ENCODE peak calls at places on chromosomes 16 and 17, in ten cellular contexts. K is sigmoid colon; V is activated CD4-positive, alpha-beta memory T cell treated with anti-CD3 and anti-CD28 coated beads for 36 hours; R is NCI-H1694; H is testis; G is SK-N-SH; T is fibroblast of pulmonary artery; Y is activated CD8-positive, alpha-beta memory T cell treated with anti-CD3 and anti-CD28 coated beads for 48 hours; I is AG20443; C is NCI-H1105 treated with DMSO at 0.1 percent for 48 hours. F is an unnamed sample.

GRCh38 chr16:23081675-23082119 is 67.6 kb downstream of the USP31 start:
- DNase-seq in K (no peak), V (no peak), R (no peak), H (peak), G (peak), T (peak), Y (no peak), I (peak), C (no peak), F (peak)

GRCh38 chr17:39621523-39622379 is 5.0 kb upstream of the PPP1R1B start:
- DNase-seq in K (peak), V (peak), R (peak), H (peak), G (peak), T (peak), Y (peak), I (peak), C (peak), F (peak)

GRCh38 chr16:66662445-66663194 is 33.9 kb downstream of the CMTM4 start:
- DNase-seq in K (no peak), V (no peak), R (no peak), H (peak), G (peak), T (peak), Y (no peak), I (peak), C (no peak), F (no peak)

GRCh38 chr16:10961231-10961630 is 16.9 kb downstream of the CLEC16A start:
- DNase-seq in K (peak), V (peak), R (no peak), H (no peak), G (no peak), T (peak), Y (no peak), I (peak), C (no peak), F (no peak)

GRCh38 chr16:67108489-67108888 is 1.3 kb upstream of the PHAF1 start:
- DNase-seq in K (no peak), V (no peak), R (no peak), H (no peak), G (no peak), T (no peak), Y (no peak), I (no peak), C (no peak), F (no peak)

GRCh38 chr16:86384980-86385379 is 125.3 kb upstream of the FOXF1 start:
- DNase-seq in K (no peak), V (no peak), R (no peak), H (no peak), G (no peak), T (no peak), Y (no peak), I (no peak), C (no peak), F (no peak)

GRCh38 chr17:38571833-38572274 is 33.9 kb downstream of the SRCIN1 start:
- DNase-seq in K (no peak), V (no peak), R (no peak), H (no peak), G (peak), T (no peak), Y (no peak), I (no peak), C (no peak), F (no peak)

GRCh38 chr16:89195521-89196171 is 4.7 kb downstream of the SLC22A31 start:
- DNase-seq in K (no peak), V (no peak), R (no peak), H (no peak), G (no peak), T (no peak), Y (no peak), I (no peak), C (no peak), F (no peak)

GRCh38 chr16:65624696-65625095 is 502.8 kb upstream of the CDH11 start:
- DNase-seq in K (no peak), V (no peak), R (no peak), H (no peak), G (no peak), T (peak), Y (no peak), I (peak), C (no peak), F (no peak)

GRCh38 chr16:56657555-56658430 is at the start of gene MT1F:
- DNase-seq in K (peak), V (peak), R (peak), H (peak), G (peak), T (peak), Y (peak), I (peak), C (peak), F (peak)

GRCh38 chr17:33234930-33235685 is 58.0 kb downstream of the ASIC2 start:
- DNase-seq in K (peak), V (peak), R (no peak), H (peak), G (peak), T (peak), Y (no peak), I (peak), C (no peak), F (peak)

GRCh38 chr17:75130632-75131277 is 787 bp downstream of the NT5C start:
- DNase-seq in K (peak), V (peak), R (peak), H (peak), G (peak), T (peak), Y (peak), I (peak), C (peak), F (peak)

GRCh38 chr16:65032397-65032796 is 89.5 kb downstream of the CDH11 start:
- DNase-seq in K (no peak), V (no peak), R (no peak), H (no peak), G (no peak), T (no peak), Y (no peak), I (no peak), C (no peak), F (no peak)

GRCh38 chr17:75603123-75603522 is 15.5 kb downstream of the MYO15B start:
- DNase-seq in K (no peak), V (no peak), R (no peak), H (no peak), G (no peak), T (no peak), Y (no peak), I (no peak), C (no peak), F (no peak)

GRCh38 chr16:79848739-79849518 is 248.4 kb upstream of the MAF start:
- DNase-seq in K (peak), V (no peak), R (no peak), H (no peak), G (no peak), T (no peak), Y (no peak), I (no peak), C (no peak), F (no peak)

GRCh38 chr17:7122386-7122785 is 7.8 kb upstream of the ASGR2 start:
- DNase-seq in K (no peak), V (no peak), R (no peak), H (no peak), G (no peak), T (peak), Y (no peak), I (no peak), C (no peak), F (no peak)

GRCh38 chr17:45347451-45347850 is 30.6 kb upstream of the MAP3K14 start:
- DNase-seq in K (peak), V (no peak), R (no peak), H (no peak), G (no peak), T (no peak), Y (no peak), I (no peak), C (no peak), F (no peak)

GRCh38 chr16:81586421-81586820 is 141.8 kb downstream of the CMIP start:
- DNase-seq in K (no peak), V (no peak), R (no peak), H (no peak), G (no peak), T (no peak), Y (no peak), I (no peak), C (no peak), F (no peak)

GRCh38 chr17:56185905-56186783 is 32.9 kb downstream of the ANKFN1 start:
- DNase-seq in K (no peak), V (no peak), R (no peak), H (no peak), G (no peak), T (peak), Y (no peak), I (peak), C (no peak), F (no peak)

GRCh38 chr17:81556175-81556691 is 4.1 kb upstream of the FAAP100 start:
- DNase-seq in K (no peak), V (no peak), R (no peak), H (no peak), G (no peak), T (peak), Y (no peak), I (peak), C (no peak), F (no peak)

GRCh38 chr16:16120382-16121184 is 102.7 kb downstream of the ABCC6 start:
- DNase-seq in K (peak), V (no peak), R (peak), H (peak), G (peak), T (peak), Y (no peak), I (no peak), C (no peak), F (peak)

GRCh38 chr17:17700251-17700969 is 19.2 kb downstream of the RAI1 start:
- DNase-seq in K (no peak), V (no peak), R (no peak), H (no peak), G (no peak), T (no peak), Y (no peak), I (no peak), C (no peak), F (no peak)

GRCh38 chr16:80174416-80174815 is 366.4 kb upstream of the DYNLRB2 start:
- DNase-seq in K (no peak), V (no peak), R (no peak), H (no peak), G (no peak), T (peak), Y (no peak), I (peak), C (no peak), F (no peak)

F was measured in NCI-H345.